ENCODE peak calls at places on chromosomes 4 and X, in seven cellular contexts. C is type B pancreatic cell; Q is fibroblast of pulmonary artery; B is lower lobe of right lung; X is body of pancreas; T is activated CD8-positive, alpha-beta T cell treated with anti-CD3 and anti-CD28 coated beads for 36 hours; G is WTC11. A is an unnamed sample.

GRCh38 chr4:21768349-21769310 is 179.9 kb downstream of the KCNIP4 start:
- DNase-seq in C (no peak), Q (peak), B (no peak), X (no peak), T (peak), G (no peak), A (no peak)

GRCh38 chrX:131734621-131735020 is 190.7 kb downstream of the OR13H1 start:
- DNase-seq in C (no peak), Q (no peak), B (no peak), X (no peak), T (no peak), G (no peak), A (no peak)

GRCh38 chr4:48756689-48757220 is 23.3 kb downstream of the FRYL start:
- DNase-seq in C (no peak), Q (no peak), B (no peak), X (no peak), T (no peak), G (no peak), A (no peak)

GRCh38 chr4:173494013-173494970 is 35.7 kb downstream of the HAND2 start:
- DNase-seq in C (no peak), Q (peak), B (peak), X (peak), T (peak), G (peak), A (no peak)

GRCh38 chrX:68672581-68673318 is 25.3 kb downstream of the STARD8 start:
- DNase-seq in C (no peak), Q (no peak), B (no peak), X (no peak), T (no peak), G (peak), A (no peak)

GRCh38 chr4:5399790-5400421 is 308.5 kb downstream of the EVC2 start:
- DNase-seq in C (no peak), Q (peak), B (no peak), X (no peak), T (no peak), G (peak), A (no peak)

GRCh38 chr4:77308843-77309242 is 151.8 kb downstream of the CCNG2 start:
- DNase-seq in C (no peak), Q (peak), B (no peak), X (no peak), T (no peak), G (no peak), A (no peak)

GRCh38 chr4:55122235-55122634 is 3.2 kb downstream of the KDR start:
- DNase-seq in C (no peak), Q (no peak), B (no peak), X (no peak), T (no peak), G (no peak), A (no peak)

GRCh38 chrX:24027086-24027485 is at the start of gene KLHL15:
- DNase-seq in C (no peak), Q (no peak), B (no peak), X (no peak), T (no peak), G (no peak), A (no peak)

GRCh38 chr4:142567620-142568451 is 278.3 kb downstream of the INPP4B start:
- DNase-seq in C (no peak), Q (peak), B (no peak), X (peak), T (no peak), G (no peak), A (no peak)

DNA sequence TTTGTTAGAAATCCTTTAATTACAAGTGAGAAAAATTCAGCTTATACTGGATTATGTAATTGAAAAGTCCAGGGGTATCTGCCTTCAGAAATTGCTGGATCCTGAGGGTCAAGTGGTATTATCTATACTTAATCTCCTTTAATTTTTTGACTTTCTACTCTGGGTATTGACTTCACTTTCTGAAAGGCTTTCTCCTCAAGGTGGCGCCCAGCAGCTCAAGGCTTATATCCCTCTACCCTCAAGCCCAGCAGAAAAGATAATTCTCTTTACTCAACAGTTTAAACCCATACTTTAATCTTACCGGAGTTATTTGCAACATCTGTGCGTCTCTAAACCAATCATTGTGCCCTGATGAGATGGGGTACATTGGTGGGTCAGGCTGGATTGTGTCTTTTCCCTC is 129.5 kb downstream of the LARP7 start:
- DNase-seq in C (no peak), Q (peak), B (no peak), X (no peak), T (peak), G (peak), A (no peak)
- TF ChIP-seq CTCF in C (peak), Q (peak), B (no peak), X (no peak), T (peak), G (no peak), A (no peak)

GRCh38 chrX:34332336-34332735 is 200.2 kb upstream of the FAM47A start:
- DNase-seq in C (no peak), Q (peak), B (no peak), X (no peak), T (no peak), G (no peak), A (no peak)
- TF ChIP-seq CTCF in C (peak), Q (peak), B (peak), X (no peak), T (no peak), G (no peak), A (no peak)

GRCh38 chrX:66110112-66110511 is 53.9 kb upstream of the HEPH start:
- DNase-seq in C (no peak), Q (peak), B (no peak), X (no peak), T (peak), G (peak), A (no peak)
- TF ChIP-seq CTCF in C (peak), Q (peak), B (peak), X (peak), T (peak), G (peak), A (no peak)

GRCh38 chr4:97984545-97985131 is 158.6 kb downstream of the STPG2 start:
- DNase-seq in C (no peak), Q (peak), B (no peak), X (no peak), T (peak), G (peak), A (no peak)
- TF ChIP-seq CTCF in C (peak), Q (peak), B (no peak), X (peak), T (peak), G (peak), A (no peak)

GRCh38 chr4:140048419-140049022 is 105.5 kb downstream of the MAML3 start:
- DNase-seq in C (no peak), Q (no peak), B (no peak), X (no peak), T (no peak), G (no peak), A (no peak)

GRCh38 chr4:140052050-140052449 is 101.9 kb downstream of the MAML3 start:
- DNase-seq in C (no peak), Q (peak), B (peak), X (peak), T (peak), G (peak), A (no peak)

GRCh38 chr4:140047781-140048180 is 106.2 kb downstream of the MAML3 start:
- DNase-seq in C (no peak), Q (no peak), B (no peak), X (no peak), T (no peak), G (no peak), A (no peak)

GRCh38 chr4:140049024-140049923 is 104.7 kb downstream of the MAML3 start:
- DNase-seq in C (no peak), Q (peak), B (no peak), X (peak), T (peak), G (peak), A (no peak)

DNA sequence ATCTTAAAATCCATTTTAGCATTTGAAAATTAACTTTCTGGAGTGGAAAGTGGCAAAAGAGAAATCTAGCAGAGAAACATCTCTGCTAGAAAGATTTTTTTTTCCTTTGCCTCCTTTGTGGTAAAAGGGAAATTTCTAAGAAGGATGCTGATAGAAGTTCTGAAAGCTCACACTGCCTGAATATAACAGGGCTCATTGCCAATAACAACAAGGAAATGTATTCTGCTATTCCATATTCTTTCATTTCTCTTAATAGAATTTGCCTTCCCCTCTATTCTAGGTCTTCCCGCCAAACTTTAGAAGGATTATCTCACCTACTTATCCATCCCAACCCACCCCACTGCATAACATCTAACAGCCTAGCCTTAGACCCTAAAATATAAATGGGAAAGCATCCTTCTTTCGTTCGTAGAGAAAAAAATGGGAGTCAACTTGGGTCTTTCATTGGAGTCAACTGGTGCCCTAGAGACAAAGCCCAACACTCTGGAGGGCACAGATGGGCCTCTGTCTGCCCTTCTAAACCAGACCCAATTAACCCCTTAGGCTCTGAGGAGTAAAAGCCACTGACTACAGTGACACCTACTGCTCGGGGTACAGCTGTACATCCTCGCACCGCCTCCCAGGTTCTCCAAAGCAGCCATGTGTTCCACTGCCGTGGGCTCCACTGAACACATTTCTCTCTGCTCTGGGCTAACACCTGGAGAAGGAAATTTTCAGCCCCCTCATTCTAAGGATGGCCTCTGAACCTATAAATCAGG is 103.9 kb downstream of the MAML3 start:
- DNase-seq in C (no peak), Q (peak), B (no peak), X (no peak), T (peak), G (peak), A (no peak)
- TF ChIP-seq CTCF in C (peak), Q (peak), B (no peak), X (no peak), T (peak), G (peak), A (no peak)

DNA sequence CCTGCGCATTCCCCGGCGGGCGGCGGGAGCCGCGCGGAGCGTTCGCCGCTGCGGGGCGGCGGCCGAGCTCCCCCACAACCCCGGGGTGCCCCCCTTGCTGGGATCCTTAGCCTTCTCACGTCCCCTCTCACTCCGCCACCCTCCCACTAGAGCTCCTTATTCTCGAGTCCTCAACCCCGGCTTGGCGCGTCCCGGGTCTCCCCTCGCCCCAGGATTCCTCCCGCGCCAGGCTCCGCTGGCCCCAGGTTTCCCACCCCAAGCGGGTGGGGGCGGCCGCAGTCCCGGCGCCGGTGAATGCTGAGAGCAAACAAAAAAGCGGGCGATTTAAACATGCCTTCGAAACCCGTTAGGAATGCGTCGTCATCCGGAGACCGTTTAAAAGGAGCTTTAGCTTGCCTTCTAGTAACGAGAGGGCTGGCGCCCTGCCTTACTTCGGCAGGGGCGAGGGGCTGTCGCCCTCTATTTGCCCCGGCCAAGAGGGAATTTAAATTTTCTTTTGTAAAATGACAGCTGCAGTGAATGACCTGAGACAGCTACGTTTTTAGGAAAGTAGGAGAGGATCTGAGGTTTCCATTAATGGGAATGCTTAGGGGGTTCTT is 3.0 kb downstream of the JADE1 start:
- DNase-seq in C (no peak), Q (peak), B (peak), X (peak), T (peak), G (peak), A (no peak)
- TF ChIP-seq CTCF in C (no peak), Q (no peak), B (no peak), X (no peak), T (no peak), G (no peak), A (no peak)